ENCODE peak calls at places on chromosomes 12 and 14, in eight cellular contexts. N is germinal center, V is lower lobe of right lung, O is AG09309, Z is neural crest cell, D is ureter, A is hippocampal formation, Y is fibroblast of lung. U is an unnamed sample.

GRCh38 chr12:112812598-112813406 is 21.3 kb downstream of the RPH3A start:
- DNase-seq in N (no peak), V (no peak), O (no peak), Z (no peak), D (no peak), A (no peak), Y (no peak), U (no peak)

GRCh38 chr12:9750276-9751203 is 10.2 kb downstream of the CD69 start:
- DNase-seq in N (peak), V (peak), O (peak), Z (peak), D (no peak), A (peak), Y (peak), U (no peak)

GRCh38 chr14:99612737-99613330 is 8.8 kb upstream of the CCDC85C start:
- DNase-seq in N (no peak), V (no peak), O (no peak), Z (no peak), D (peak), A (no peak), Y (peak), U (no peak)

GRCh38 chr14:104393199-104393897 is 186.2 kb upstream of the C14orf180 start:
- DNase-seq in N (no peak), V (no peak), O (no peak), Z (no peak), D (peak), A (no peak), Y (no peak), U (no peak)

GRCh38 chr12:102435827-102436436 is 44.4 kb downstream of the IGF1 start:
- DNase-seq in N (no peak), V (no peak), O (no peak), Z (no peak), D (no peak), A (no peak), Y (no peak), U (no peak)

GRCh38 chr12:51362307-51362706 is 15.8 kb upstream of the CELA1 start:
- DNase-seq in N (no peak), V (no peak), O (no peak), Z (no peak), D (no peak), A (peak), Y (no peak), U (no peak)

GRCh38 chr14:95480109-95480886 is 36.2 kb downstream of the SYNE3 start:
- DNase-seq in N (no peak), V (no peak), O (peak), Z (no peak), D (peak), A (no peak), Y (no peak), U (no peak)

GRCh38 chr12:98084950-98085349 is 430.4 kb upstream of the TMPO start:
- DNase-seq in N (no peak), V (no peak), O (no peak), Z (no peak), D (no peak), A (no peak), Y (no peak), U (no peak)

GRCh38 chr14:32028599-32028998 is 48.5 kb upstream of the ARHGAP5 start:
- DNase-seq in N (no peak), V (no peak), O (no peak), Z (no peak), D (no peak), A (no peak), Y (peak), U (no peak)

GRCh38 chr12:123006977-123007376 is 26.5 kb downstream of the ARL6IP4 start:
- DNase-seq in N (no peak), V (no peak), O (no peak), Z (no peak), D (no peak), A (no peak), Y (peak), U (no peak)

GRCh38 chr12:12477532-12477890 is 85.2 kb downstream of the DUSP16 start:
- DNase-seq in N (no peak), V (no peak), O (no peak), Z (no peak), D (no peak), A (no peak), Y (no peak), U (no peak)

GRCh38 chr14:41609704-41610183 is 3.1 kb downstream of the LRFN5 start:
- DNase-seq in N (no peak), V (no peak), O (no peak), Z (peak), D (peak), A (peak), Y (peak), U (no peak)

GRCh38 chr14:102096569-102097188 is 9.8 kb upstream of the HSP90AA1 start:
- DNase-seq in N (peak), V (peak), O (peak), Z (peak), D (peak), A (peak), Y (peak), U (peak)

GRCh38 chr12:2172486-2173214 is 119.9 kb downstream of the CACNA1C start:
- DNase-seq in N (no peak), V (no peak), O (no peak), Z (no peak), D (no peak), A (no peak), Y (no peak), U (no peak)

GRCh38 chr12:27652174-27652763 is 44.0 kb upstream of the REP15 start:
- DNase-seq in N (peak), V (no peak), O (peak), Z (peak), D (peak), A (peak), Y (peak), U (peak)

GRCh38 chr14:90587252-90587910 is 190.6 kb downstream of the CALM1 start:
- DNase-seq in N (no peak), V (no peak), O (no peak), Z (no peak), D (no peak), A (no peak), Y (no peak), U (no peak)

GRCh38 chr14:103880334-103880985 is 33.1 kb upstream of the PPP1R13B start:
- DNase-seq in N (no peak), V (peak), O (peak), Z (no peak), D (peak), A (peak), Y (peak), U (no peak)

GRCh38 chr14:23494223-23494622 is 24.7 kb downstream of the NGDN start:
- DNase-seq in N (no peak), V (no peak), O (no peak), Z (no peak), D (no peak), A (no peak), Y (peak), U (peak)

GRCh38 chr12:115224031-115224430 is 540.1 kb upstream of the TBX3 start:
- DNase-seq in N (no peak), V (no peak), O (no peak), Z (no peak), D (no peak), A (no peak), Y (peak), U (no peak)

GRCh38 chr14:99899578-99900178 is 106.5 kb downstream of the EML1 start:
- DNase-seq in N (no peak), V (no peak), O (peak), Z (no peak), D (no peak), A (no peak), Y (peak), U (no peak)

GRCh38 chr14:103899316-103899715 is 28.9 kb upstream of the TDRD9 start:
- DNase-seq in N (no peak), V (no peak), O (no peak), Z (no peak), D (no peak), A (no peak), Y (no peak), U (no peak)

GRCh38 chr14:89748004-89748403 is 206.5 kb downstream of the EFCAB11 start:
- DNase-seq in N (no peak), V (no peak), O (no peak), Z (no peak), D (no peak), A (no peak), Y (peak), U (peak)

GRCh38 chr12:2382391-2383155 is 329.8 kb downstream of the CACNA1C start:
- DNase-seq in N (no peak), V (no peak), O (no peak), Z (no peak), D (no peak), A (peak), Y (no peak), U (no peak)

GRCh38 chr14:77542349-77543239 is 44.0 kb upstream of the ISM2 start:
- DNase-seq in N (no peak), V (no peak), O (no peak), Z (no peak), D (no peak), A (peak), Y (peak), U (no peak)

GRCh38 chr12:121334513-121335343 is 17.5 kb downstream of the ANAPC5 start:
- DNase-seq in N (peak), V (no peak), O (peak), Z (no peak), D (no peak), A (peak), Y (peak), U (peak)

GRCh38 chr12:1217191-1217949 is 226.3 kb downstream of the ERC1 start:
- DNase-seq in N (no peak), V (no peak), O (peak), Z (no peak), D (no peak), A (no peak), Y (peak), U (peak)

GRCh38 chr14:24127673-24128072 is 2.8 kb upstream of the FITM1 start:
- DNase-seq in N (no peak), V (no peak), O (no peak), Z (no peak), D (no peak), A (no peak), Y (no peak), U (no peak)